ENCODE peak calls at places on chromosomes 7 and 10, in five cellular contexts. One of them, this sample, is unnamed.

GRCh38 chr10:88271736-88272135 is 311.4 kb downstream of the RNLS start:
- DNase-seq in astrocyte of the cerebellum: no peak
- DNase-seq in cardiac fibroblast: peak; percentile 64
- DNase-seq in epithelial cell of esophagus: peak; percentile 55
- DNase-seq in NCI-H1092: no peak
- DNase-seq in this sample: no peak

GRCh38 chr10:4816966-4817365 is 9.0 kb upstream of the AKR1E2 start:
- DNase-seq in NCI-H1092: no peak
- DNase-seq in astrocyte of the cerebellum: no peak
- DNase-seq in epithelial cell of esophagus: no peak
- DNase-seq in cardiac fibroblast: no peak
- DNase-seq in this sample: no peak

GRCh38 chr7:42227931-42228591 is 8.9 kb downstream of the GLI3 start:
- DNase-seq in astrocyte of the cerebellum: no peak
- DNase-seq in cardiac fibroblast: peak; percentile 41
- DNase-seq in epithelial cell of esophagus: peak; percentile 76
- DNase-seq in NCI-H1092: no peak
- DNase-seq in this sample: no peak

GRCh38 chr10:130487562-130487961 is 351.4 kb downstream of the GLRX3 start:
- DNase-seq in astrocyte of the cerebellum: no peak
- DNase-seq in NCI-H1092: no peak
- DNase-seq in epithelial cell of esophagus: no peak
- DNase-seq in cardiac fibroblast: no peak
- DNase-seq in this sample: no peak

GRCh38 chr10:118045842-118046490 is 775 bp downstream of the RAB11FIP2 start:
- DNase-seq in NCI-H1092: no peak
- DNase-seq in astrocyte of the cerebellum: no peak
- DNase-seq in epithelial cell of esophagus: peak; percentile 38
- DNase-seq in cardiac fibroblast: peak; percentile 56
- DNase-seq in this sample: no peak

GRCh38 chr7:140605337-140605736 is 35.3 kb downstream of the DENND2A start:
- DNase-seq in astrocyte of the cerebellum: no peak
- DNase-seq in NCI-H1092: no peak
- DNase-seq in cardiac fibroblast: peak; percentile 61
- DNase-seq in epithelial cell of esophagus: peak; percentile 24
- DNase-seq in this sample: no peak

GRCh38 chr7:2521952-2522591 is 2.5 kb downstream of the LFNG start:
- DNase-seq in astrocyte of the cerebellum: no peak
- DNase-seq in cardiac fibroblast: peak; percentile 57
- DNase-seq in epithelial cell of esophagus: peak; percentile 42
- DNase-seq in NCI-H1092: no peak
- DNase-seq in this sample: no peak

GRCh38 chr10:55214608-55215007 is 413.6 kb upstream of the PCDH15 start:
- DNase-seq in epithelial cell of esophagus: peak; percentile 48
- DNase-seq in NCI-H1092: no peak
- DNase-seq in astrocyte of the cerebellum: no peak
- DNase-seq in cardiac fibroblast: no peak
- DNase-seq in this sample: no peak

GRCh38 chr7:2249744-2250323 is 7.8 kb downstream of the NUDT1 start:
- DNase-seq in NCI-H1092: no peak
- DNase-seq in astrocyte of the cerebellum: no peak
- DNase-seq in epithelial cell of esophagus: no peak
- DNase-seq in cardiac fibroblast: no peak
- DNase-seq in this sample: no peak

GRCh38 chr7:33888206-33888605 is 17.1 kb upstream of the BMPER start:
- DNase-seq in cardiac fibroblast: no peak
- DNase-seq in epithelial cell of esophagus: peak; percentile 41
- DNase-seq in NCI-H1092: no peak
- DNase-seq in astrocyte of the cerebellum: peak; percentile 92
- DNase-seq in this sample: no peak

GRCh38 chr7:34339061-34339526 is 318.9 kb upstream of the NPSR1 start:
- DNase-seq in cardiac fibroblast: peak; percentile 53
- DNase-seq in epithelial cell of esophagus: peak; percentile 80
- DNase-seq in NCI-H1092: no peak
- DNase-seq in astrocyte of the cerebellum: no peak
- DNase-seq in this sample: no peak